ENCODE peak calls at places on chromosomes 6 and 20, in six cellular contexts. One of them, this sample, is unnamed.
A peak's percentile ranks its signal among the peaks of the same experiment; 100 is the strongest.

GRCh38 chr20:33373735-33374605 is 27.3 kb downstream of the CDK5RAP1 start:
- DNase-seq in activated CD4-positive, CD25-positive, alpha-beta regulatory T cell: no peak
- DNase-seq in Kasumi-1: no peak
- DNase-seq in epithelial cell of esophagus: peak; percentile 48
- DNase-seq in Ammon's horn: no peak
- DNase-seq in activated CD8-positive, alpha-beta memory T cell treated with anti-CD3 and anti-CD28 coated beads for 48 hours: no peak
- DNase-seq in this sample: no peak

GRCh38 chr20:57469418-57470211 is 55.3 kb downstream of the CTCFL start:
- DNase-seq in activated CD4-positive, CD25-positive, alpha-beta regulatory T cell: no peak
- DNase-seq in Kasumi-1: no peak
- DNase-seq in epithelial cell of esophagus: no peak
- DNase-seq in Ammon's horn: no peak
- DNase-seq in activated CD8-positive, alpha-beta memory T cell treated with anti-CD3 and anti-CD28 coated beads for 48 hours: no peak
- DNase-seq in this sample: peak; percentile 14

GRCh38 chr6:75279418-75279817 is 5.2 kb downstream of the TMEM30A start:
- DNase-seq in activated CD4-positive, CD25-positive, alpha-beta regulatory T cell: no peak
- DNase-seq in Kasumi-1: no peak
- DNase-seq in epithelial cell of esophagus: no peak
- DNase-seq in Ammon's horn: no peak
- DNase-seq in activated CD8-positive, alpha-beta memory T cell treated with anti-CD3 and anti-CD28 coated beads for 48 hours: no peak
- DNase-seq in this sample: no peak

GRCh38 chr20:50191065-50191565 is 485 bp downstream of the CEBPB start:
- DNase-seq in activated CD4-positive, CD25-positive, alpha-beta regulatory T cell: peak; percentile 43
- DNase-seq in Kasumi-1: peak; percentile 53
- DNase-seq in epithelial cell of esophagus: peak; percentile 67
- DNase-seq in Ammon's horn: peak; percentile 28
- DNase-seq in activated CD8-positive, alpha-beta memory T cell treated with anti-CD3 and anti-CD28 coated beads for 48 hours: peak; percentile 41
- DNase-seq in this sample: peak; percentile 96

GRCh38 chr6:169296170-169296569 is 42.5 kb upstream of the THBS2 start:
- DNase-seq in activated CD4-positive, CD25-positive, alpha-beta regulatory T cell: no peak
- DNase-seq in Kasumi-1: no peak
- DNase-seq in epithelial cell of esophagus: peak; percentile 84
- DNase-seq in Ammon's horn: no peak
- DNase-seq in activated CD8-positive, alpha-beta memory T cell treated with anti-CD3 and anti-CD28 coated beads for 48 hours: no peak
- DNase-seq in this sample: no peak

GRCh38 chr20:59987135-59987534 is 28.9 kb downstream of the CDH26 start:
- DNase-seq in activated CD4-positive, CD25-positive, alpha-beta regulatory T cell: no peak
- DNase-seq in Kasumi-1: no peak
- DNase-seq in epithelial cell of esophagus: peak; percentile 53
- DNase-seq in Ammon's horn: no peak
- DNase-seq in activated CD8-positive, alpha-beta memory T cell treated with anti-CD3 and anti-CD28 coated beads for 48 hours: no peak
- DNase-seq in this sample: no peak

GRCh38 chr20:24969203-24970029 is 20.3 kb downstream of the CST7 start:
- DNase-seq in activated CD4-positive, CD25-positive, alpha-beta regulatory T cell: no peak
- DNase-seq in Kasumi-1: no peak
- DNase-seq in epithelial cell of esophagus: no peak
- DNase-seq in Ammon's horn: no peak
- DNase-seq in activated CD8-positive, alpha-beta memory T cell treated with anti-CD3 and anti-CD28 coated beads for 48 hours: no peak
- DNase-seq in this sample: no peak

GRCh38 chr20:48635791-48636267 is 192.0 kb downstream of the PREX1 start:
- DNase-seq in activated CD4-positive, CD25-positive, alpha-beta regulatory T cell: peak; percentile 60
- DNase-seq in Kasumi-1: peak; percentile 51
- DNase-seq in epithelial cell of esophagus: peak; percentile 20
- DNase-seq in Ammon's horn: peak; percentile 86
- DNase-seq in activated CD8-positive, alpha-beta memory T cell treated with anti-CD3 and anti-CD28 coated beads for 48 hours: peak; percentile 33
- DNase-seq in this sample: no peak

GRCh38 chr20:52459150-52459549 is 267.6 kb upstream of the ZFP64 start:
- DNase-seq in activated CD4-positive, CD25-positive, alpha-beta regulatory T cell: no peak
- DNase-seq in Kasumi-1: no peak
- DNase-seq in epithelial cell of esophagus: no peak
- DNase-seq in Ammon's horn: no peak
- DNase-seq in activated CD8-positive, alpha-beta memory T cell treated with anti-CD3 and anti-CD28 coated beads for 48 hours: no peak
- DNase-seq in this sample: no peak

GRCh38 chr6:142746524-142746923 is 198.5 kb downstream of the HIVEP2 start:
- DNase-seq in activated CD4-positive, CD25-positive, alpha-beta regulatory T cell: no peak
- DNase-seq in Kasumi-1: peak; percentile 6
- DNase-seq in epithelial cell of esophagus: peak; percentile 16
- DNase-seq in Ammon's horn: peak; percentile 35
- DNase-seq in activated CD8-positive, alpha-beta memory T cell treated with anti-CD3 and anti-CD28 coated beads for 48 hours: no peak
- DNase-seq in this sample: no peak

GRCh38 chr20:54346269-54346668 is 129.1 kb upstream of the DOK5 start:
- DNase-seq in activated CD4-positive, CD25-positive, alpha-beta regulatory T cell: no peak
- DNase-seq in Kasumi-1: no peak
- DNase-seq in epithelial cell of esophagus: no peak
- DNase-seq in Ammon's horn: no peak
- DNase-seq in activated CD8-positive, alpha-beta memory T cell treated with anti-CD3 and anti-CD28 coated beads for 48 hours: no peak
- DNase-seq in this sample: no peak

GRCh38 chr6:9612489-9612888 is 802.4 kb downstream of the TFAP2A start:
- DNase-seq in activated CD4-positive, CD25-positive, alpha-beta regulatory T cell: no peak
- DNase-seq in Kasumi-1: no peak
- DNase-seq in epithelial cell of esophagus: no peak
- DNase-seq in Ammon's horn: no peak
- DNase-seq in activated CD8-positive, alpha-beta memory T cell treated with anti-CD3 and anti-CD28 coated beads for 48 hours: no peak
- DNase-seq in this sample: no peak

GRCh38 chr6:31308050-31308844 is 36.4 kb upstream of the HLA-C start:
- DNase-seq in activated CD4-positive, CD25-positive, alpha-beta regulatory T cell: peak; percentile 32
- DNase-seq in Kasumi-1: no peak
- DNase-seq in epithelial cell of esophagus: peak; percentile 41
- DNase-seq in Ammon's horn: no peak
- DNase-seq in activated CD8-positive, alpha-beta memory T cell treated with anti-CD3 and anti-CD28 coated beads for 48 hours: no peak
- DNase-seq in this sample: peak; percentile 65

GRCh38 chr6:136012198-136012884 is 160.8 kb downstream of the PDE7B start:
- DNase-seq in activated CD4-positive, CD25-positive, alpha-beta regulatory T cell: no peak
- DNase-seq in Kasumi-1: peak; percentile 13
- DNase-seq in epithelial cell of esophagus: peak; percentile 51
- DNase-seq in Ammon's horn: no peak
- DNase-seq in activated CD8-positive, alpha-beta memory T cell treated with anti-CD3 and anti-CD28 coated beads for 48 hours: no peak
- DNase-seq in this sample: no peak

GRCh38 chr20:25081065-25081729 is 744 bp downstream of the VSX1 start:
- DNase-seq in activated CD4-positive, CD25-positive, alpha-beta regulatory T cell: no peak
- DNase-seq in Kasumi-1: no peak
- DNase-seq in epithelial cell of esophagus: peak; percentile 44
- DNase-seq in Ammon's horn: no peak
- DNase-seq in activated CD8-positive, alpha-beta memory T cell treated with anti-CD3 and anti-CD28 coated beads for 48 hours: no peak
- DNase-seq in this sample: no peak

GRCh38 chr6:30194797-30195690 is 18.2 kb downstream of the TRIM26 start:
- DNase-seq in activated CD4-positive, CD25-positive, alpha-beta regulatory T cell: no peak
- DNase-seq in Kasumi-1: no peak
- DNase-seq in epithelial cell of esophagus: no peak
- DNase-seq in Ammon's horn: no peak
- DNase-seq in activated CD8-positive, alpha-beta memory T cell treated with anti-CD3 and anti-CD28 coated beads for 48 hours: no peak
- DNase-seq in this sample: no peak

GRCh38 chr6:139891471-139891870 is 517.0 kb upstream of the CITED2 start:
- DNase-seq in activated CD4-positive, CD25-positive, alpha-beta regulatory T cell: no peak
- DNase-seq in Kasumi-1: no peak
- DNase-seq in epithelial cell of esophagus: peak; percentile 9
- DNase-seq in Ammon's horn: no peak
- DNase-seq in activated CD8-positive, alpha-beta memory T cell treated with anti-CD3 and anti-CD28 coated beads for 48 hours: no peak
- DNase-seq in this sample: no peak

GRCh38 chr6:36590237-36590636 is 3.9 kb upstream of the SRSF3 start:
- DNase-seq in activated CD4-positive, CD25-positive, alpha-beta regulatory T cell: no peak
- DNase-seq in Kasumi-1: no peak
- DNase-seq in epithelial cell of esophagus: peak; percentile 91
- DNase-seq in Ammon's horn: no peak
- DNase-seq in activated CD8-positive, alpha-beta memory T cell treated with anti-CD3 and anti-CD28 coated beads for 48 hours: no peak
- DNase-seq in this sample: no peak

GRCh38 chr6:76382201-76382600 is 309.7 kb upstream of the IMPG1 start:
- DNase-seq in activated CD4-positive, CD25-positive, alpha-beta regulatory T cell: no peak
- DNase-seq in Kasumi-1: no peak
- DNase-seq in epithelial cell of esophagus: no peak
- DNase-seq in Ammon's horn: no peak
- DNase-seq in activated CD8-positive, alpha-beta memory T cell treated with anti-CD3 and anti-CD28 coated beads for 48 hours: no peak
- DNase-seq in this sample: no peak

GRCh38 chr6:167689751-167690150 is 137.0 kb upstream of the AFDN start:
- DNase-seq in activated CD4-positive, CD25-positive, alpha-beta regulatory T cell: no peak
- DNase-seq in Kasumi-1: no peak
- DNase-seq in epithelial cell of esophagus: no peak
- DNase-seq in Ammon's horn: no peak
- DNase-seq in activated CD8-positive, alpha-beta memory T cell treated with anti-CD3 and anti-CD28 coated beads for 48 hours: no peak
- DNase-seq in this sample: no peak

GRCh38 chr20:44601801-44602204 is 19.4 kb downstream of the PKIG start:
- DNase-seq in activated CD4-positive, CD25-positive, alpha-beta regulatory T cell: no peak
- DNase-seq in Kasumi-1: no peak
- DNase-seq in epithelial cell of esophagus: no peak
- DNase-seq in Ammon's horn: peak; percentile 58
- DNase-seq in activated CD8-positive, alpha-beta memory T cell treated with anti-CD3 and anti-CD28 coated beads for 48 hours: no peak
- DNase-seq in this sample: no peak

GRCh38 chr6:127554435-127555006 is 22.5 kb upstream of the C6orf58 start:
- DNase-seq in activated CD4-positive, CD25-positive, alpha-beta regulatory T cell: no peak
- DNase-seq in Kasumi-1: no peak
- DNase-seq in epithelial cell of esophagus: peak; percentile 74
- DNase-seq in Ammon's horn: peak; percentile 34
- DNase-seq in activated CD8-positive, alpha-beta memory T cell treated with anti-CD3 and anti-CD28 coated beads for 48 hours: no peak
- DNase-seq in this sample: no peak

GRCh38 chr6:168475188-168476013 is 34.4 kb downstream of the SMOC2 start:
- DNase-seq in activated CD4-positive, CD25-positive, alpha-beta regulatory T cell: no peak
- DNase-seq in Kasumi-1: no peak
- DNase-seq in epithelial cell of esophagus: no peak
- DNase-seq in Ammon's horn: no peak
- DNase-seq in activated CD8-positive, alpha-beta memory T cell treated with anti-CD3 and anti-CD28 coated beads for 48 hours: no peak
- DNase-seq in this sample: no peak

GRCh38 chr20:45282700-45283528 is 23.7 kb upstream of the RBPJL start:
- DNase-seq in activated CD4-positive, CD25-positive, alpha-beta regulatory T cell: no peak
- DNase-seq in Kasumi-1: no peak
- DNase-seq in epithelial cell of esophagus: no peak
- DNase-seq in Ammon's horn: no peak
- DNase-seq in activated CD8-positive, alpha-beta memory T cell treated with anti-CD3 and anti-CD28 coated beads for 48 hours: no peak
- DNase-seq in this sample: no peak

GRCh38 chr6:72784071-72784470 is 162.2 kb downstream of the KCNQ5 start:
- DNase-seq in activated CD4-positive, CD25-positive, alpha-beta regulatory T cell: no peak
- DNase-seq in Kasumi-1: no peak
- DNase-seq in epithelial cell of esophagus: peak; percentile 13
- DNase-seq in Ammon's horn: no peak
- DNase-seq in activated CD8-positive, alpha-beta memory T cell treated with anti-CD3 and anti-CD28 coated beads for 48 hours: no peak
- DNase-seq in this sample: no peak

GRCh38 chr6:156774872-156775405 is 2.2 kb upstream of the ARID1B start:
- DNase-seq in activated CD4-positive, CD25-positive, alpha-beta regulatory T cell: no peak
- DNase-seq in Kasumi-1: no peak
- DNase-seq in epithelial cell of esophagus: peak; percentile 33
- DNase-seq in Ammon's horn: peak; percentile 57
- DNase-seq in activated CD8-positive, alpha-beta memory T cell treated with anti-CD3 and anti-CD28 coated beads for 48 hours: no peak
- DNase-seq in this sample: no peak

GRCh38 chr6:142537612-142538478 is 236.0 kb downstream of the ADGRG6 start:
- DNase-seq in activated CD4-positive, CD25-positive, alpha-beta regulatory T cell: no peak
- DNase-seq in Kasumi-1: no peak
- DNase-seq in epithelial cell of esophagus: peak; percentile 48
- DNase-seq in Ammon's horn: no peak
- DNase-seq in activated CD8-positive, alpha-beta memory T cell treated with anti-CD3 and anti-CD28 coated beads for 48 hours: no peak
- DNase-seq in this sample: no peak

GRCh38 chr6:4371207-4371921 is 236.0 kb upstream of the ECI2 start:
- DNase-seq in activated CD4-positive, CD25-positive, alpha-beta regulatory T cell: no peak
- DNase-seq in Kasumi-1: no peak
- DNase-seq in epithelial cell of esophagus: no peak
- DNase-seq in Ammon's horn: no peak
- DNase-seq in activated CD8-positive, alpha-beta memory T cell treated with anti-CD3 and anti-CD28 coated beads for 48 hours: no peak
- DNase-seq in this sample: no peak

GRCh38 chr6:152129606-152130249 is 322.2 kb downstream of the ESR1 start:
- DNase-seq in activated CD4-positive, CD25-positive, alpha-beta regulatory T cell: no peak
- DNase-seq in Kasumi-1: no peak
- DNase-seq in epithelial cell of esophagus: no peak
- DNase-seq in Ammon's horn: no peak
- DNase-seq in activated CD8-positive, alpha-beta memory T cell treated with anti-CD3 and anti-CD28 coated beads for 48 hours: no peak
- DNase-seq in this sample: peak; percentile 77

GRCh38 chr6:108616544-108616943 is 55.8 kb downstream of the FOXO3 start:
- DNase-seq in activated CD4-positive, CD25-positive, alpha-beta regulatory T cell: no peak
- DNase-seq in Kasumi-1: no peak
- DNase-seq in epithelial cell of esophagus: peak; percentile 18
- DNase-seq in Ammon's horn: no peak
- DNase-seq in activated CD8-positive, alpha-beta memory T cell treated with anti-CD3 and anti-CD28 coated beads for 48 hours: no peak
- DNase-seq in this sample: no peak

GRCh38 chr6:150865406-150866146 is at the start of gene MTHFD1L:
- DNase-seq in activated CD4-positive, CD25-positive, alpha-beta regulatory T cell: peak; percentile 49
- DNase-seq in Kasumi-1: peak; percentile 65
- DNase-seq in epithelial cell of esophagus: peak; percentile 79
- DNase-seq in Ammon's horn: peak; percentile 65
- DNase-seq in activated CD8-positive, alpha-beta memory T cell treated with anti-CD3 and anti-CD28 coated beads for 48 hours: peak; percentile 55
- DNase-seq in this sample: peak; percentile 81

This sample was measured in left lung.